ENCODE peak calls at places on chromosomes 3 and 15, in four cellular contexts. F, X, O and A are unnamed samples.

GRCh38 chr3:178966299-178967183 is 105.1 kb downstream of the ZMAT3 start:
- DNase-seq in O (no peak), F (peak; percentile 32), X (peak; percentile 3), A (peak; percentile 37)

GRCh38 chr3:50372349-50372748 is 13.0 kb upstream of the TMEM115 start:
- DNase-seq in X (no peak), F (no peak), O (peak; percentile 70), A (no peak)

GRCh38 chr3:144112036-144112435 is 140.4 kb downstream of the DIPK2A start:
- DNase-seq in X (no peak), F (no peak), O (no peak), A (no peak)

GRCh38 chr3:184325715-184326114 is 11.3 kb downstream of the EIF4G1 start:
- DNase-seq in X (no peak), O (no peak), F (no peak), A (no peak)

GRCh38 chr3:69120879-69121464 is 1.4 kb downstream of the LMOD3 start:
- DNase-seq in O (peak; percentile 51), F (peak; percentile 48), X (peak; percentile 72), A (peak; percentile 87)

GRCh38 chr15:98673133-98673532 is 24.8 kb downstream of the IGF1R start:
- DNase-seq in X (peak; percentile 43), O (no peak), F (no peak), A (no peak)

GRCh38 chr3:189513281-189514151 is 117.7 kb upstream of the TP63 start:
- DNase-seq in O (no peak), F (no peak), X (no peak), A (no peak)

GRCh38 chr3:30597131-30597768 is 9.2 kb upstream of the TGFBR2 start:
- DNase-seq in X (peak; percentile 99), F (no peak), O (no peak), A (no peak)

GRCh38 chr3:185631508-185632206 is 45.6 kb downstream of the SENP2 start:
- DNase-seq in O (no peak), X (no peak), F (no peak), A (no peak)

GRCh38 chr3:123353852-123354238 is 95.0 kb downstream of the ADCY5 start:
- DNase-seq in O (no peak), X (no peak), F (no peak), A (no peak)

GRCh38 chr3:181773921-181774320 is 62.2 kb downstream of the SOX2 start:
- DNase-seq in X (no peak), F (no peak), O (no peak), A (no peak)

GRCh38 chr3:52177701-52178042 is 20.3 kb upstream of the ALAS1 start:
- DNase-seq in X (peak; percentile 63), F (no peak), O (no peak), A (no peak)

GRCh38 chr3:15108082-15108545 is 9.2 kb upstream of the RBSN start:
- DNase-seq in O (peak; percentile 92), X (peak; percentile 64), F (no peak), A (peak; percentile 93)

GRCh38 chr3:194738254-194739093 is 52.8 kb downstream of the FAM43A start:
- DNase-seq in X (no peak), O (no peak), F (no peak), A (no peak)

GRCh38 chr3:159711560-159712333 is 276.9 kb upstream of the IL12A start:
- DNase-seq in F (no peak), O (no peak), X (no peak), A (no peak)

GRCh38 chr3:144127014-144127413 is 155.4 kb downstream of the DIPK2A start:
- DNase-seq in O (no peak), X (no peak), F (no peak), A (no peak)

GRCh38 chr3:114214542-114215341 is 22.6 kb downstream of the ZNF80 start:
- DNase-seq in X (no peak), F (no peak), O (no peak), A (peak; percentile 70)

GRCh38 chr3:12903000-12903800 is 61.8 kb upstream of the RPL32 start:
- DNase-seq in O (no peak), X (no peak), F (no peak), A (no peak)
- H3K36me3 ChIP-seq in O (peaks cover 76% of the 10 kb centered on the region), X (peaks cover 77% of the 10 kb centered on the region), F (peaks cover 18% of the 10 kb centered on the region), A (no peaks in the 10 kb centered on the region)

GRCh38 chr3:56929809-56930615 is 128.3 kb upstream of the ARHGEF3 start:
- DNase-seq in O (no peak), F (no peak), X (no peak), A (no peak)

GRCh38 chr3:56923546-56924224 is 121.9 kb upstream of the ARHGEF3 start:
- DNase-seq in F (no peak), O (no peak), X (no peak), A (peak; percentile 49)

GRCh38 chr3:56928379-56929068 is 126.8 kb upstream of the ARHGEF3 start:
- DNase-seq in F (no peak), X (peak; percentile 25), O (no peak), A (peak; percentile 26)

GRCh38 chr3:56930706-56931105 is 129.0 kb upstream of the ARHGEF3 start:
- DNase-seq in F (no peak), X (no peak), O (no peak), A (no peak)

DNA sequence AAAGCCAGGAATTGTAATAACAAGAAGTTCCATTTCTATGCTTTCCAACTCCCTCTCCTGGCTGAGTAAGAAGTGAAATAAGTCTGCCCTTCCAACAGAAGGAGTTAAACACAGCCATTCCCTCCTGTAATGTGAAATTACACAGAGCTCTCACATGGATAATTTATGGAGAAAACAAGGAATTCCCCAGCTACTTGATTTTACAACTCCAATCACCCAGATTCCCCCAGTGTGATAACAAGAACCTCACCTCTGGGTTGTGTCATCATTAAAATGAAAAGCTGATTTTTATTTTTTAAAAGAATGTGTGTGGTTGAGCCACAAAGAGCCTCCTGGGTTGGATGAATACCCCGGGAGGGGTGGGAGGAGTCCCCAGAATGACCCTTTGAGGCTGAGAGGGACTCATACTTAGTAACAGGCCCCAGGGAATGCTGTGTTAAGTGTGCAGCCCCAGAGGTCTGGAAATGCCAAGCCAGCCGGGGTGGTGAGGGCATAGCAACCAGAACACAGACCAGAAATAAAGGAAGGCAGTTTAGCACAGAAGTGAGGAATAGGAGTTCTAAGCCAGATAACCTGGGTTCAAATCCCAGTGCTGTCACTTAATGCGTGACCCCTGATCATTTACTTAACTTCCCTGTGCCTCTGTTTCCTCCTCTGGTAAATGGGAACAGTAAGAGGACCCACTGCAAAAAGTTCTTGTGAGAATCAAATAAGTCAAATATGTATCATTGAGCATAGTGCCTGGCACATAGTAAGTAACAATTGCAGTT is 124.9 kb upstream of the ARHGEF3 start:
- DNase-seq in X (no peak), O (no peak), F (no peak), A (no peak)
- TF ChIP-seq JUNB in X (no peak), O (no peak), F (no peak), A (no peak)

GRCh38 chr3:166902374-166902773 is 477.7 kb downstream of the ZBBX start:
- DNase-seq in F (no peak), O (no peak), X (no peak), A (no peak)
- TF ChIP-seq CTCF in F (no peak), O (no peak), X (no peak), A (no peak)

GRCh38 chr15:84800365-84800806 is 16.8 kb upstream of the ALPK3 start:
- DNase-seq in O (no peak), F (no peak), X (no peak), A (no peak)
- H3K36me3 ChIP-seq in O (peaks cover 76% of the 10 kb centered on the region), F (peaks cover 32% of the 10 kb centered on the region), X (peaks cover 69% of the 10 kb centered on the region), A (no peaks in the 10 kb centered on the region)